ENCODE peak calls at places on chromosome 11, in eight cellular contexts. J is fibroblast of lung, U is mucosa of descending colon, V is nephron progenitor cell, D is vagina, I is GM23338, F is IMR-90, O is stomach. C is an unnamed sample.
A peak's percentile ranks its signal among the peaks of the same experiment; 100 is the strongest.

GRCh38 chr11:105860105-105860504 is 161.9 kb downstream of the MSANTD4 start:
- DNase-seq in J (no peak), V (no peak), D (no peak), U (no peak), F (no peak), O (no peak), I (no peak), C (no peak)

GRCh38 chr11:118212781-118213565 is 11.8 kb downstream of the JAML start:
- DNase-seq in I (no peak), F (no peak), D (no peak), V (no peak), O (no peak), U (no peak), J (no peak), C (no peak)

GRCh38 chr11:133896028-133896427 is 50.7 kb upstream of the SPATA19 start:
- DNase-seq in D (no peak), I (no peak), O (no peak), F (no peak), U (no peak), J (no peak), V (no peak), C (no peak)

GRCh38 chr11:71222318-71223080 is 29.9 kb downstream of the SHANK2 start:
- DNase-seq in J (peak; percentile 10), F (no peak), D (no peak), I (no peak), U (peak; percentile 44), V (no peak), O (no peak), C (no peak)

GRCh38 chr11:58629857-58630256 is 7.4 kb downstream of the CNTF start:
- DNase-seq in F (peak; percentile 71), D (no peak), I (peak; percentile 86), O (no peak), V (no peak), J (peak; percentile 76), U (no peak), C (no peak)

GRCh38 chr11:109644158-109644557 is 222.2 kb downstream of the C11orf87 start:
- DNase-seq in V (no peak), U (no peak), F (no peak), O (no peak), J (no peak), I (no peak), D (no peak), C (no peak)

GRCh38 chr11:12762696-12763324 is 88.6 kb downstream of the TEAD1 start:
- DNase-seq in F (no peak), J (no peak), U (no peak), I (no peak), V (no peak), D (no peak), O (no peak), C (no peak)

GRCh38 chr11:126140932-126141291 is 70.5 kb downstream of the RPUSD4 start:
- DNase-seq in D (no peak), V (no peak), J (peak; percentile 88), I (no peak), O (peak; percentile 62), F (peak; percentile 70), U (no peak), C (no peak)

GRCh38 chr11:6746086-6746618 is 25.6 kb downstream of the OR2AG2 start:
- DNase-seq in V (no peak), I (no peak), U (peak; percentile 55), F (no peak), J (no peak), D (no peak), O (peak; percentile 28), C (no peak)

GRCh38 chr11:122862091-122862490 is 20.5 kb upstream of the JHY start:
- DNase-seq in O (no peak), U (no peak), I (no peak), D (no peak), V (no peak), J (no peak), F (no peak), C (no peak)

GRCh38 chr11:112159098-112159761 is 4.7 kb downstream of the IL18 start:
- DNase-seq in U (no peak), V (no peak), I (no peak), O (no peak), D (no peak), F (no peak), J (no peak), C (no peak)

GRCh38 chr11:129643031-129643721 is 172.5 kb upstream of the TMEM45B start:
- DNase-seq in J (peak; percentile 53), I (no peak), D (no peak), V (no peak), O (no peak), F (peak; percentile 74), U (no peak), C (no peak)

GRCh38 chr11:13983081-13983751 is 20.7 kb downstream of the SPON1 start:
- DNase-seq in U (peak; percentile 61), J (peak; percentile 56), I (no peak), O (no peak), D (no peak), V (peak; percentile 25), F (peak; percentile 64), C (no peak)

GRCh38 chr11:72823105-72823804 is 9.0 kb downstream of the ATG16L2 start:
- DNase-seq in D (no peak), I (no peak), U (no peak), F (no peak), O (no peak), J (no peak), V (no peak), C (no peak)

GRCh38 chr11:72820439-72821139 is 6.4 kb downstream of the ATG16L2 start:
- DNase-seq in O (no peak), J (no peak), V (no peak), I (no peak), D (no peak), F (no peak), U (no peak), C (no peak)

GRCh38 chr11:72821221-72821919 is 7.2 kb downstream of the ATG16L2 start:
- DNase-seq in D (no peak), V (no peak), U (peak; percentile 72), J (no peak), F (no peak), O (peak; percentile 37), I (peak; percentile 54), C (no peak)

GRCh38 chr11:72824020-72824419 is 9.8 kb downstream of the ATG16L2 start:
- DNase-seq in V (no peak), U (no peak), F (no peak), I (no peak), O (no peak), D (no peak), J (no peak), C (no peak)

GRCh38 chr11:72821920-72822799 is 7.9 kb downstream of the ATG16L2 start:
- DNase-seq in V (peak; percentile 97), F (peak; percentile 84), U (peak; percentile 93), I (peak; percentile 96), J (peak; percentile 83), D (no peak), O (peak; percentile 95), C (no peak)
- TF ChIP-seq CTCF in V (peak; percentile 14), F (peak; percentile 24), U (no peak), I (peak; percentile 34), J (no peak), D (peak; percentile 40), O (no peak), C (peak; percentile 16)

DNA sequence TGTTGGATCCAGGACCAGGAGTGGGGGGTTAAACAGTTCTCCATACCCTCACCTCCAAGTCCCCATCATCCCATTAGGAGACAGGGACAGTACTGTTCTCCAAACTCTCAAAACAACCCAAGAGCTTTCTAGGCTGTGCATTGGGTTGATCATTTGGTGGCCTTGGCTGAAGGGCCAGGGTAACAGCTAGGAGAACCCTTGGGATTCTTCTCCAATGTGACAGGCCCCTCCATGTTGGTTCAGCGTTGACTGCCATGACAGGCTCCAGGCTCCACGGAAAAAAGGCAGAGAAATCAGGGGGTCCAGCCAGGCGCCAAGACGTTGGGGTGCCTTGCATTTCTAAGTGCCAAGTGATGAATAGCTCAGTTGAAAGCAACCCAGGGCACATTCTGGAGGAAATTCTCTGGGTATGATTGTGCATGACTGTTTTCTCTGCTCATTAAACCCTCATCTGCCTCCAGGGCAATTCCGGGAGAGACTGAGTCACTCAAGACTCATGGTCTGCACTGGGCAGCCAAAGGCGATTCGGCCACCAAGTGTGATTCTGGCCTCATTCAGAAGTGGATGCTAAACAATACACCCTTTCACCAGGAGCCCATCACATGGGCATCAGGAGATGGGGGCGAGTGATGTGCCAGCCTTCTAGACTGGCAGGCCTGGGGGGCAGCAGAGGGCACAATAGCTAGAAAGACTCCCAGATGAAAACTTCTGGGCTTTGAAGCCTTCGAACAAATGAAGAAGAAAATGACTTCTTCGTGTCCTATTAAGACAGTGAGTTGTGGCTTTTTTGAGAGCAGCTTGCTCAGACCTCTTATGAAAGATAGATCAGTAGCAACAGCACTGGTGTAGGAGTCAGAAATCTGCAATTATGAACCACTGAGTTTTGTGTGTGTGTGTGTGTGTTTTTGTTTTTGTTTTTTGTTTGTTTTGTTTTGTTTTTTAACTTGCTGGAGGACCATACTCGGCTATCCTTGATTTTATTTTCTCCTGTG is 27.7 kb downstream of the CD44 start:
- DNase-seq in V (no peak), O (no peak), I (no peak), D (no peak), F (peak; percentile 93), J (peak; percentile 51), U (peak; percentile 53), C (peak; percentile 93)
- TF ChIP-seq CTCF in V (no peak), O (no peak), I (no peak), D (no peak), F (no peak), J (no peak), U (no peak), C (peak; percentile 23)

DNA sequence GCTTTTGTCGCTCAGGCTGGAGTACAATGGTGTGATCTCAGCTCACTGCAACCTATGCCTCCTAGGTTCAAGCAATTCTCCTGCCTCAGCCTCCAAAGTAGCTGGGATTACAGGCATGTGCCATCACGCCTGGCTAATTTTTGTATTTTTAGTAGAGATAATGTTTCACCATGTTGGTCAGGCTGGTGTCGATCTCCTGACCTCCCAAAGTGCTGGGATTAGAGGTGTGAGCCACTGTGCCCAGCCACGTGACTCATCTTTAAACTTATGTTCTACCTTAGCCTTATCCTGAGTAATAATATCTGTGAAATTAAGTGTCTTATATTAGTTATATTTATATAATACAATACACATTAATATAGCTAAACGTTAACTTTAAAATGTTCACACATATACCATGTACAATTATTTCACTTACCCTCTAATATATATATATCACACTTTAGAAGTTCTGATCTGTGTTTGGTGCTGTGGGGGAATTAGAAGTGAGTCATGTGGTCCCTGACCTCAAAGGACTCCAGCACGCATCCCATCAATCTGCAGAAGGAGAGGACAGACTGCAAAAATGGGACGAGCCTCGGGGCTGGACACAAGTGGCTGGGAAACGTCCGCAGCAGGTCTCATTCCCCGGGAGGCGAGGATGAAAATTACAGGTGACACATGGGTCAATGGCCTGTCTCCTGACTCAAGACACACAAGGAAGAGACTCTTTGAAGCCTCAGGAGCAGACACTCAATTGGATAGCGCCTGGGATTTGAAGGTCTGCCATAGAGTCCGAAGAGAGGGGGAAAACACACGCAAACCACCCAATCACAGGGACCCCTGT is 101.4 kb upstream of the CADM1 start:
- DNase-seq in F (no peak), J (no peak), U (no peak), O (no peak), I (no peak), D (no peak), V (no peak), C (no peak)
- TF ChIP-seq CTCF in F (no peak), J (no peak), U (no peak), O (no peak), I (no peak), D (no peak), V (no peak), C (no peak)

DNA sequence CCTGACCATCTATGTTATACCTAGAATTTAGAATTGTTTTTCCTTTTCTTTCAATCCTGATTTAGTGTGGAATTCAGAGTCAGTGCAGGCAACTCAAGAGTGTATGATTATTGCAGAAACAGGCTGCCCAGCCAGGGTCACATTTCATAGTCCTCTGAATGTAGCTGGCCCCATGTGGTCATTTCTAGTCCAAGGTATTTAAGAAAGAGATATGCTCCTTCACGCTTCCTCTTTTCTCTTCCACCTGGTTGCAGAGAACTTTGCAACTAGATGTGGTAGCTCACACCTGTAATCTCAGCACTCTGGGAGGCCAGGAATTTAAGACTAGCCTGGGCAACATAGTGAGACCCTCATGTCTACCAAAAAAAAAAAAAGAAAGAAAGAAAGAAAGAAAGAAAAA is 27.6 kb upstream of the LDLRAD3 start:
- DNase-seq in D (no peak), V (no peak), I (no peak), U (no peak), O (no peak), F (no peak), J (no peak), C (no peak)
- TF ChIP-seq CTCF in D (no peak), V (no peak), I (no peak), U (no peak), O (no peak), F (no peak), J (no peak), C (no peak)

C was measured in kidney epithelial cell.